ENCODE peak calls at places on chromosome 15, in ten cellular contexts. One of them, this sample, is unnamed.

GRCh38 chr15:58541410-58542087 is 109.8 kb downstream of the LIPC start:
- DNase-seq in anterior cingulate cortex: no peak
- DNase-seq in A549: no peak
- DNase-seq in NCI-H187: no peak
- DNase-seq in bronchial epithelial cell: no peak
- DNase-seq in activated CD4-positive, alpha-beta T cell treated with anti-CD3 and anti-CD28 coated beads, Interleukin-2, amount 50 U/mL, for 4 hours: no peak
- DNase-seq in thyroid gland: no peak
- DNase-seq in lower leg skin: no peak
- DNase-seq in stimulated activated CD4-positive, alpha-beta T cell treated with anti-CD3 and anti-CD28 coated beads, Interleukin-4, amount 100 ng/mL, for 4 hours: no peak
- DNase-seq in effector CD4-positive, alpha-beta T cell: no peak
- DNase-seq in this sample: no peak

GRCh38 chr15:97745481-97746071 is 214.9 kb upstream of the ARRDC4 start:
- DNase-seq in anterior cingulate cortex: no peak
- DNase-seq in A549: peak; percentile 60
- DNase-seq in NCI-H187: no peak
- DNase-seq in bronchial epithelial cell: peak; percentile 28
- DNase-seq in activated CD4-positive, alpha-beta T cell treated with anti-CD3 and anti-CD28 coated beads, Interleukin-2, amount 50 U/mL, for 4 hours: no peak
- DNase-seq in thyroid gland: no peak
- DNase-seq in lower leg skin: no peak
- DNase-seq in stimulated activated CD4-positive, alpha-beta T cell treated with anti-CD3 and anti-CD28 coated beads, Interleukin-4, amount 100 ng/mL, for 4 hours: no peak
- DNase-seq in effector CD4-positive, alpha-beta T cell: no peak
- DNase-seq in this sample: no peak

GRCh38 chr15:92906563-92907081 is 6.5 kb downstream of the CHD2 start:
- DNase-seq in anterior cingulate cortex: no peak
- DNase-seq in A549: peak; percentile 78
- DNase-seq in NCI-H187: no peak
- DNase-seq in bronchial epithelial cell: peak; percentile 99
- DNase-seq in activated CD4-positive, alpha-beta T cell treated with anti-CD3 and anti-CD28 coated beads, Interleukin-2, amount 50 U/mL, for 4 hours: peak; percentile 57
- DNase-seq in thyroid gland: peak; percentile 51
- DNase-seq in lower leg skin: no peak
- DNase-seq in stimulated activated CD4-positive, alpha-beta T cell treated with anti-CD3 and anti-CD28 coated beads, Interleukin-4, amount 100 ng/mL, for 4 hours: peak; percentile 72
- DNase-seq in effector CD4-positive, alpha-beta T cell: peak; percentile 44
- DNase-seq in this sample: no peak

GRCh38 chr15:59632714-59633113 is 21.1 kb downstream of the GCNT3 start:
- DNase-seq in anterior cingulate cortex: no peak
- DNase-seq in A549: peak; percentile 68
- DNase-seq in NCI-H187: no peak
- DNase-seq in bronchial epithelial cell: no peak
- DNase-seq in activated CD4-positive, alpha-beta T cell treated with anti-CD3 and anti-CD28 coated beads, Interleukin-2, amount 50 U/mL, for 4 hours: no peak
- DNase-seq in thyroid gland: no peak
- DNase-seq in lower leg skin: no peak
- DNase-seq in stimulated activated CD4-positive, alpha-beta T cell treated with anti-CD3 and anti-CD28 coated beads, Interleukin-4, amount 100 ng/mL, for 4 hours: no peak
- DNase-seq in effector CD4-positive, alpha-beta T cell: no peak
- DNase-seq in this sample: peak; percentile 49

GRCh38 chr15:39580630-39581500 is at the start of gene THBS1:
- DNase-seq in anterior cingulate cortex: no peak
- DNase-seq in A549: peak; percentile 84
- DNase-seq in NCI-H187: no peak
- DNase-seq in bronchial epithelial cell: peak; percentile 66
- DNase-seq in activated CD4-positive, alpha-beta T cell treated with anti-CD3 and anti-CD28 coated beads, Interleukin-2, amount 50 U/mL, for 4 hours: peak; percentile 46
- DNase-seq in thyroid gland: peak; percentile 82
- DNase-seq in lower leg skin: peak; percentile 71
- DNase-seq in stimulated activated CD4-positive, alpha-beta T cell treated with anti-CD3 and anti-CD28 coated beads, Interleukin-4, amount 100 ng/mL, for 4 hours: peak; percentile 51
- DNase-seq in effector CD4-positive, alpha-beta T cell: no peak
- DNase-seq in this sample: peak; percentile 96

GRCh38 chr15:72155635-72156616 is 37.7 kb downstream of the SENP8 start:
- DNase-seq in anterior cingulate cortex: peak; percentile 66
- DNase-seq in A549: peak; percentile 87
- DNase-seq in NCI-H187: peak; percentile 55
- DNase-seq in bronchial epithelial cell: peak; percentile 74
- DNase-seq in activated CD4-positive, alpha-beta T cell treated with anti-CD3 and anti-CD28 coated beads, Interleukin-2, amount 50 U/mL, for 4 hours: peak; percentile 81
- DNase-seq in thyroid gland: peak; percentile 92
- DNase-seq in lower leg skin: peak; percentile 82
- DNase-seq in stimulated activated CD4-positive, alpha-beta T cell treated with anti-CD3 and anti-CD28 coated beads, Interleukin-4, amount 100 ng/mL, for 4 hours: peak; percentile 77
- DNase-seq in effector CD4-positive, alpha-beta T cell: peak; percentile 76
- DNase-seq in this sample: peak; percentile 88

GRCh38 chr15:74870496-74871213 is 2.5 kb downstream of the SCAMP2 start:
- DNase-seq in anterior cingulate cortex: no peak
- DNase-seq in A549: no peak
- DNase-seq in NCI-H187: no peak
- DNase-seq in bronchial epithelial cell: peak; percentile 47
- DNase-seq in activated CD4-positive, alpha-beta T cell treated with anti-CD3 and anti-CD28 coated beads, Interleukin-2, amount 50 U/mL, for 4 hours: no peak
- DNase-seq in thyroid gland: no peak
- DNase-seq in lower leg skin: no peak
- DNase-seq in stimulated activated CD4-positive, alpha-beta T cell treated with anti-CD3 and anti-CD28 coated beads, Interleukin-4, amount 100 ng/mL, for 4 hours: no peak
- DNase-seq in effector CD4-positive, alpha-beta T cell: no peak
- DNase-seq in this sample: no peak

GRCh38 chr15:74449643-74450205 is 11.2 kb downstream of the UBL7 start:
- DNase-seq in anterior cingulate cortex: no peak
- DNase-seq in A549: no peak
- DNase-seq in NCI-H187: no peak
- DNase-seq in bronchial epithelial cell: no peak
- DNase-seq in activated CD4-positive, alpha-beta T cell treated with anti-CD3 and anti-CD28 coated beads, Interleukin-2, amount 50 U/mL, for 4 hours: no peak
- DNase-seq in thyroid gland: no peak
- DNase-seq in lower leg skin: no peak
- DNase-seq in stimulated activated CD4-positive, alpha-beta T cell treated with anti-CD3 and anti-CD28 coated beads, Interleukin-4, amount 100 ng/mL, for 4 hours: no peak
- DNase-seq in effector CD4-positive, alpha-beta T cell: no peak
- DNase-seq in this sample: no peak

GRCh38 chr15:52559583-52559982 is 9.2 kb downstream of the ARPP19 start:
- DNase-seq in anterior cingulate cortex: no peak
- DNase-seq in A549: no peak
- DNase-seq in NCI-H187: no peak
- DNase-seq in bronchial epithelial cell: peak; percentile 34
- DNase-seq in activated CD4-positive, alpha-beta T cell treated with anti-CD3 and anti-CD28 coated beads, Interleukin-2, amount 50 U/mL, for 4 hours: peak; percentile 13
- DNase-seq in thyroid gland: no peak
- DNase-seq in lower leg skin: no peak
- DNase-seq in stimulated activated CD4-positive, alpha-beta T cell treated with anti-CD3 and anti-CD28 coated beads, Interleukin-4, amount 100 ng/mL, for 4 hours: peak; percentile 27
- DNase-seq in effector CD4-positive, alpha-beta T cell: no peak
- DNase-seq in this sample: peak; percentile 78

GRCh38 chr15:43268111-43269105 is 1.7 kb upstream of the TGM5 start:
- DNase-seq in anterior cingulate cortex: no peak
- DNase-seq in A549: no peak
- DNase-seq in NCI-H187: no peak
- DNase-seq in bronchial epithelial cell: no peak
- DNase-seq in activated CD4-positive, alpha-beta T cell treated with anti-CD3 and anti-CD28 coated beads, Interleukin-2, amount 50 U/mL, for 4 hours: no peak
- DNase-seq in thyroid gland: no peak
- DNase-seq in lower leg skin: no peak
- DNase-seq in stimulated activated CD4-positive, alpha-beta T cell treated with anti-CD3 and anti-CD28 coated beads, Interleukin-4, amount 100 ng/mL, for 4 hours: no peak
- DNase-seq in effector CD4-positive, alpha-beta T cell: no peak
- DNase-seq in this sample: no peak

GRCh38 chr15:43105077-43105769 is 615 bp downstream of the UBR1 start:
- DNase-seq in anterior cingulate cortex: no peak
- DNase-seq in A549: peak; percentile 12
- DNase-seq in NCI-H187: no peak
- DNase-seq in bronchial epithelial cell: peak; percentile 37
- DNase-seq in activated CD4-positive, alpha-beta T cell treated with anti-CD3 and anti-CD28 coated beads, Interleukin-2, amount 50 U/mL, for 4 hours: peak; percentile 14
- DNase-seq in thyroid gland: peak; percentile 22
- DNase-seq in lower leg skin: no peak
- DNase-seq in stimulated activated CD4-positive, alpha-beta T cell treated with anti-CD3 and anti-CD28 coated beads, Interleukin-4, amount 100 ng/mL, for 4 hours: peak; percentile 21
- DNase-seq in effector CD4-positive, alpha-beta T cell: peak; percentile 17
- DNase-seq in this sample: no peak